ENCODE peak calls at places on chromosomes 4 and X, in four cellular contexts. Y is CD4-positive, alpha-beta memory T cell; K is astrocyte; F is Panc1. M is an unnamed sample.

GRCh38 chr4:39029752-39030694 is 2.2 kb downstream of the TMEM156 start:
- DNase-seq in Y (no peak), K (no peak), F (no peak), M (no peak)

GRCh38 chrX:27555514-27555913 is 34.6 kb upstream of the DCAF8L2 start:
- DNase-seq in Y (no peak), K (peak), F (no peak), M (no peak)

GRCh38 chr4:26321326-26322276 is 787 bp downstream of the RBPJ start:
- DNase-seq in Y (peak), K (peak), F (no peak), M (no peak)

GRCh38 chr4:179663641-179664431 is 2221.6 kb upstream of the AGA start:
- DNase-seq in Y (no peak), K (no peak), F (no peak), M (no peak)

GRCh38 chr4:186587416-186588018 is 32.1 kb upstream of the MTNR1A start:
- DNase-seq in Y (peak), K (peak), F (peak), M (peak)

GRCh38 chrX:1537031-1537715 is at the start of gene P2RY8:
- DNase-seq in Y (peak), K (no peak), F (no peak), M (no peak)

GRCh38 chrX:19964017-19964710 is 26.7 kb downstream of the BCLAF3 start:
- DNase-seq in Y (no peak), K (no peak), F (no peak), M (no peak)

GRCh38 chr4:71254451-71255012 is 84.3 kb upstream of the SLC4A4 start:
- DNase-seq in Y (no peak), K (no peak), F (no peak), M (no peak)

GRCh38 chr4:29710519-29710918 is 1009.6 kb upstream of the PCDH7 start:
- DNase-seq in Y (no peak), K (no peak), F (no peak), M (no peak)

GRCh38 chr4:29704059-29704458 is 1016.1 kb upstream of the PCDH7 start:
- DNase-seq in Y (no peak), K (no peak), F (no peak), M (no peak)

GRCh38 chr4:29711226-29711625 is 1008.9 kb upstream of the PCDH7 start:
- DNase-seq in Y (no peak), K (no peak), F (no peak), M (peak)

DNA sequence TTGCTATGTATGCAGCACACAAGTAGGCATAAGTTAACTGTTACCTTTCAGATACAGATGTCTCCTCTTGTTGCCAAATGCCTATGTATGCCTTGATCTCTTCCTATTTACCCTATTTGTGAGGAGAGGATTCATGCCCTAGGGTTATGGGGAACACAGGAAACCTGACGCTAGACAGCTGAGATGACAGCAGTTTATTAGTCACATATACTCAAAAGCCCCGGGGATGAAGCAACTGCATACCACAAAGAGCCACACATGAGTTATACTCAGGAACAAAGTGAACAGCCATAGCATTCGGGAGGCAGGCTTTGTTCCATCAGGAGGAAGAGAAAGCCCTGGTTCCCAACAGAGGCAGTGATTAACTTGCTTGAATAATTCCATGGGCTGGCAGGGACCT is 1011.7 kb upstream of the PCDH7 start:
- DNase-seq in Y (no peak), K (peak), F (no peak), M (peak)
- H3K27ac ChIP-seq in Y (no peak), K (no peak), F (no peak), M (peak)

DNA sequence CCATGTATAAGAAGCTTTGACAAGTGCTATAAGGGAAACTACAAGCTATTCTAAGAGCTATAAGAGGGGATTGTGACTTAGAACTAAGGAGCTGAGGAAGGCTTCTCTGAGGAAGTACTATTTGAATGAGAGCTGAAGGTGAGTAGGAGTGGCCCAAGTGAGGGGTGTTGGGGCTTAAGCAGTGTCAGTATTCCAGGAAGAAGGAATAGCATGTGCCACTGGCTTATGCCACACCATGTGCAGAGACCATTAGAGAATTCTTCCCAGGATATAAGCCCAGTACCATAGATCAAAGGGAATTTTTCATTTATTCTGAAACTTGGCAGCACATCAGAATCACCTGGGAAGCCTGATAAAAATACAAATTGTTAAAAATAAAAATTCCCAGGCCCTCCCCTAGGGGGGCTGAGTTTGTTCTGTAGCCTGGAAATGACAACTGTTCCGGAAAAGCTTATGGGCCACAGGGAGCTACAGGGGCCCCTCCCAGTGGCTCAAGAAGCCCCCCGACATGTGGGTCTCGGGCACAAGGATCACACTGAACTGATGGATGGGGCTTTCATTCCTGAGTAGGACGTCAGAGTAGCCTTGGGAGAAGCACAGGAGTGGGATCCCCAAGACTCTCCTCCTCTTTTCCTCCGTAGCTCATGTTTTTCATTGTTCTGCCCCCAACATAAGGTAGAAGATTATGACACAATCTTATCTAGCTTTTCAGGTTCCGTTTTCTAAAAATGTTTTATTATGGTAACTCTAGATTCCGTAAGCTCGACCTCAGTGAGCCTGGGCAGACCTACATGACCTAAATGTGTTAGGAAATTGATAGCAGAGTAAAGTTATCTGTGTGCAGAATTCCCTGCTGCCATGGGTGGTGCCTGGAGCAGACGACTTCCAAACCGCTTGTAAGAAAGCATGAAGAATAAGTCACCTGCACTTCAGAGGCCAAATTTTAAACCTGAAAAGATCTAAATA is 119.3 kb downstream of the AFF1 start:
- DNase-seq in Y (no peak), K (no peak), F (no peak), M (no peak)
- H3K4me3 ChIP-seq in Y (no peak), K (no peak), F (no peak), M (no peak)

GRCh38 chrX:2703991-2704369 is 12.9 kb downstream of the CD99 start:
- DNase-seq in Y (no peak), K (peak), F (no peak), M (no peak)
- H3K27ac ChIP-seq in Y (peak), K (peak), F (no peak), M (no peak)

DNA sequence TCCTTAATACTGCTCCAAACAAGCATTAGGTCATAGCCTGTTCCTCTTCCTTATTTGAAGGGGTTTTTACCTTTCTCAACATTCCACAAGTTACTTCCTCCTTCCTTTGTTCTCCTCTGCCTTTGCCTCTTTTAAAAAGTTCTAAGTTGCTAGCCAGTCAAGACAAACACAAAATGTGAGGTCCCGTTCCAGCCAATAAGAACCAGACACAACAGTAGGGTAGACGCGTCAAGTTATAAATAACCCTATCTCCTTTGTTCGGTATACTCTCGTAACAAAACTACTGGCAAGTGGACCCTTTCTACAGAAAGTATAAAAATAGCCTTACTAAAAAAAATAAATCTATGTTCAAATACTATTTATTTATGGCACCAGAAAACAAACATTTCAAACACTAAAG is 6.3 kb upstream of the ACE2 start:
- DNase-seq in Y (no peak), K (no peak), F (no peak), M (no peak)
- H3K4me3 ChIP-seq in Y (no peak), K (no peak), F (no peak), M (no peak)